ENCODE peak calls at places on chromosomes 12 and 14, in four cellular contexts. One of them, this sample, is unnamed.

GRCh38 chr14:58280954-58281787 is 17.2 kb upstream of the ARID4A start:
- DNase-seq in HL-60: no peak
- DNase-seq in GM12878: peak
- DNase-seq in K562: peak
- DNase-seq in this sample: peak

GRCh38 chr12:7031306-7031705 is 13.0 kb upstream of the LPCAT3 start:
- DNase-seq in HL-60: no peak
- DNase-seq in GM12878: no peak
- DNase-seq in K562: no peak
- DNase-seq in this sample: no peak

GRCh38 chr12:104630230-104630670 is 173.5 kb downstream of the CHST11 start:
- DNase-seq in GM12878: no peak
- DNase-seq in K562: no peak
- DNase-seq in HL-60: no peak
- DNase-seq in this sample: no peak

GRCh38 chr14:105026789-105027563 is 6.1 kb upstream of the CDCA4 start:
- DNase-seq in HL-60: no peak
- DNase-seq in GM12878: no peak
- DNase-seq in K562: no peak
- DNase-seq in this sample: no peak

GRCh38 chr14:91228112-91229004 is 16.1 kb downstream of the GPR68 start:
- DNase-seq in HL-60: no peak
- DNase-seq in GM12878: peak
- DNase-seq in K562: peak
- DNase-seq in this sample: peak

GRCh38 chr12:27304856-27305255 is 27.8 kb upstream of the BMAL2 start:
- DNase-seq in HL-60: no peak
- DNase-seq in K562: no peak
- DNase-seq in GM12878: no peak
- DNase-seq in this sample: no peak

GRCh38 chr12:11542599-11542998 is 106.9 kb upstream of the ETV6 start:
- DNase-seq in HL-60: no peak
- DNase-seq in GM12878: no peak
- DNase-seq in K562: no peak
- DNase-seq in this sample: no peak

GRCh38 chr12:128025856-128026255 is 241.1 kb upstream of the TMEM132C start:
- DNase-seq in HL-60: no peak
- DNase-seq in GM12878: no peak
- DNase-seq in K562: no peak
- DNase-seq in this sample: no peak

GRCh38 chr14:28681681-28682080 is 84.9 kb upstream of the FOXG1 start:
- DNase-seq in K562: no peak
- DNase-seq in GM12878: no peak
- DNase-seq in HL-60: no peak
- DNase-seq in this sample: no peak

GRCh38 chr14:37874429-37875109 is 279.1 kb downstream of the TTC6 start:
- DNase-seq in HL-60: peak
- DNase-seq in GM12878: peak
- DNase-seq in K562: peak
- DNase-seq in this sample: peak

GRCh38 chr12:3611853-3612703 is 121.1 kb downstream of the PRMT8 start:
- DNase-seq in GM12878: no peak
- DNase-seq in K562: no peak
- DNase-seq in HL-60: no peak
- DNase-seq in this sample: no peak

GRCh38 chr14:93005838-93006237 is 82.9 kb downstream of the CHGA start:
- DNase-seq in K562: no peak
- DNase-seq in HL-60: no peak
- DNase-seq in GM12878: no peak
- DNase-seq in this sample: no peak

GRCh38 chr12:113172185-113172584 is 13.1 kb downstream of the DDX54 start:
- DNase-seq in K562: no peak
- DNase-seq in HL-60: no peak
- DNase-seq in GM12878: no peak
- DNase-seq in this sample: no peak

GRCh38 chr14:105854600-105855245 is 328.3 kb downstream of the TMEM121 start:
- DNase-seq in GM12878: no peak
- DNase-seq in K562: no peak
- DNase-seq in HL-60: no peak
- DNase-seq in this sample: no peak

GRCh38 chr14:38339704-38340103 is 83.8 kb upstream of the CLEC14A start:
- DNase-seq in HL-60: no peak
- DNase-seq in K562: no peak
- DNase-seq in GM12878: no peak
- DNase-seq in this sample: no peak

GRCh38 chr12:51012570-51013236 is 13.5 kb downstream of the SLC11A2 start:
- DNase-seq in HL-60: no peak
- DNase-seq in GM12878: no peak
- DNase-seq in K562: no peak
- DNase-seq in this sample: no peak

GRCh38 chr12:21026302-21026701 is 104.7 kb upstream of the SLCO1B1 start:
- DNase-seq in HL-60: no peak
- DNase-seq in GM12878: no peak
- DNase-seq in K562: no peak
- DNase-seq in this sample: no peak

GRCh38 chr14:68733086-68733621 is 59.7 kb downstream of the ZFP36L1 start:
- DNase-seq in K562: no peak
- DNase-seq in HL-60: peak
- DNase-seq in GM12878: peak
- DNase-seq in this sample: no peak

GRCh38 chr14:81301813-81302212 is 81.1 kb upstream of the GTF2A1 start:
- DNase-seq in GM12878: no peak
- DNase-seq in HL-60: no peak
- DNase-seq in K562: no peak
- DNase-seq in this sample: no peak

GRCh38 chr12:103676863-103677262 is 89.8 kb downstream of the STAB2 start:
- DNase-seq in K562: no peak
- DNase-seq in HL-60: no peak
- DNase-seq in GM12878: no peak
- DNase-seq in this sample: no peak

GRCh38 chr12:114339626-114340025 is 66.3 kb downstream of the TBX5 start:
- DNase-seq in K562: no peak
- DNase-seq in GM12878: no peak
- DNase-seq in HL-60: no peak
- DNase-seq in this sample: no peak

GRCh38 chr14:101412741-101413140 is 148.6 kb upstream of the DIO3 start:
- DNase-seq in K562: no peak
- DNase-seq in HL-60: no peak
- DNase-seq in GM12878: no peak
- DNase-seq in this sample: no peak

GRCh38 chr12:93100610-93101009 is 171.5 kb upstream of the EEA1 start:
- DNase-seq in K562: no peak
- DNase-seq in GM12878: no peak
- DNase-seq in HL-60: no peak
- DNase-seq in this sample: no peak

GRCh38 chr12:1174659-1175058 is 183.6 kb downstream of the ERC1 start:
- DNase-seq in HL-60: no peak
- DNase-seq in GM12878: no peak
- DNase-seq in K562: no peak
- DNase-seq in this sample: no peak

GRCh38 chr12:27680638-27681037 is 15.6 kb upstream of the REP15 start:
- DNase-seq in K562: no peak
- DNase-seq in GM12878: no peak
- DNase-seq in HL-60: no peak
- DNase-seq in this sample: no peak

GRCh38 chr12:91189526-91189925 is 6.9 kb upstream of the DCN start:
- DNase-seq in HL-60: no peak
- DNase-seq in K562: no peak
- DNase-seq in GM12878: no peak
- DNase-seq in this sample: no peak

GRCh38 chr14:71049435-71050147 is 142.3 kb downstream of the PCNX1 start:
- DNase-seq in GM12878: no peak
- DNase-seq in HL-60: no peak
- DNase-seq in K562: no peak
- DNase-seq in this sample: no peak

GRCh38 chr14:21300892-21301291 is 21.0 kb downstream of the RPGRIP1 start:
- DNase-seq in HL-60: peak
- DNase-seq in GM12878: no peak
- DNase-seq in K562: no peak
- DNase-seq in this sample: peak

GRCh38 chr12:95141305-95141704 is 67.9 kb upstream of the NR2C1 start:
- DNase-seq in HL-60: no peak
- DNase-seq in K562: no peak
- DNase-seq in GM12878: no peak
- DNase-seq in this sample: no peak

GRCh38 chr12:123148223-123148622 is 2.7 kb downstream of the PITPNM2 start:
- DNase-seq in GM12878: no peak
- DNase-seq in K562: no peak
- DNase-seq in HL-60: no peak
- DNase-seq in this sample: no peak

DNA sequence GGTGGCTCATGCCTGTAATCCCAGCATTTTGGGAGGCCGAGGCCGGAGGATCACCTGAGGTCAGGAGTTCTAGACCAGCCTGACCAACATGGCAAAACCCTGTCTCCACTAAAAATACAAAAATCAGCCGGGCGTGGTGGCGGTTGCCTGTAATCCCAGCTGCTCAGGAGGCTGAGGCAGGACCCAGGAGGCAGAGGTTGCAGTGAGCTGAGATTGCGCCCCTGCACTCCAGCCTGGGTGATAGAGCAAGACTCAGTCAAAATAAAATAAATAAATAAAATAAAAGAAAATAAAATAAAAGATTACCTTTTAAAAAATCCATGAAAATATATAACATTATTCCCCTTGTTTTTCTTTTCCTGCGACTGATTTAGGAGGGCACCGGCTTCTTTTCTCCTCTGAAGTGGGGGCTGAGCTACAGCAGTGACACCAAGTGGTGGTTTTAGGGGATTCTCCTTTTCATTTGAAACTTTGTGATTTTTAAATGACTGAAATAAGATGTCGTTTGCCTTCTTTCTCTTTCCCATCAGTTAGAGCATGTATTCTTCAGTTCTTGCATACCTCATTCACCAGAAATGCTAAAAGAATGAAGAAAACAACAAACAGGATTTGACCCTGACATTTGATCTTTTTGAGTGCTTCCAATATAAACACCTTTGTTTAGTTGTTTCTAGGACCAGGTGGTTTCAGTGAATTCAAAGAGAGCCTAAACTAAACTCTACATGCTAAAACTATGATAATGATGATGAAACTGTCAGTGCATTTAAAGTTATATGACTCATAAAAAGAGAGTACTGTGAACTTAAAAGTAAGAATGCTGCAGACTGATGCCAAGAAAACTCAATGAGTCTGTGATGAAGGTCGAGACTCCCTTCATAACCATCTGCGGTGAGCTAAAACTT is 22.6 kb upstream of the PKP2 start:
- DNase-seq in HL-60: no peak
- DNase-seq in GM12878: no peak
- DNase-seq in K562: peak
- DNase-seq in this sample: no peak
- TF ChIP-seq POLR2AphosphoS5 in HL-60: no peak
- TF ChIP-seq POLR2AphosphoS5 in GM12878: no peak
- TF ChIP-seq POLR2AphosphoS5 in K562: no peak
- TF ChIP-seq POLR2AphosphoS5 in this sample: no peak

GRCh38 chr12:121827351-121828099 is 23.7 kb downstream of the SETD1B start:
- DNase-seq in GM12878: no peak
- DNase-seq in HL-60: no peak
- DNase-seq in K562: no peak
- DNase-seq in this sample: no peak
- TF ChIP-seq SPI1 in GM12878: no peak
- TF ChIP-seq SPI1 in HL-60: no peak
- TF ChIP-seq SPI1 in K562: no peak
- TF ChIP-seq SPI1 in this sample: no peak

GRCh38 chr14:22952418-22952817 is 4.5 kb downstream of the HAUS4 start:
- DNase-seq in K562: no peak
- DNase-seq in GM12878: no peak
- DNase-seq in HL-60: no peak
- DNase-seq in this sample: no peak

DNA sequence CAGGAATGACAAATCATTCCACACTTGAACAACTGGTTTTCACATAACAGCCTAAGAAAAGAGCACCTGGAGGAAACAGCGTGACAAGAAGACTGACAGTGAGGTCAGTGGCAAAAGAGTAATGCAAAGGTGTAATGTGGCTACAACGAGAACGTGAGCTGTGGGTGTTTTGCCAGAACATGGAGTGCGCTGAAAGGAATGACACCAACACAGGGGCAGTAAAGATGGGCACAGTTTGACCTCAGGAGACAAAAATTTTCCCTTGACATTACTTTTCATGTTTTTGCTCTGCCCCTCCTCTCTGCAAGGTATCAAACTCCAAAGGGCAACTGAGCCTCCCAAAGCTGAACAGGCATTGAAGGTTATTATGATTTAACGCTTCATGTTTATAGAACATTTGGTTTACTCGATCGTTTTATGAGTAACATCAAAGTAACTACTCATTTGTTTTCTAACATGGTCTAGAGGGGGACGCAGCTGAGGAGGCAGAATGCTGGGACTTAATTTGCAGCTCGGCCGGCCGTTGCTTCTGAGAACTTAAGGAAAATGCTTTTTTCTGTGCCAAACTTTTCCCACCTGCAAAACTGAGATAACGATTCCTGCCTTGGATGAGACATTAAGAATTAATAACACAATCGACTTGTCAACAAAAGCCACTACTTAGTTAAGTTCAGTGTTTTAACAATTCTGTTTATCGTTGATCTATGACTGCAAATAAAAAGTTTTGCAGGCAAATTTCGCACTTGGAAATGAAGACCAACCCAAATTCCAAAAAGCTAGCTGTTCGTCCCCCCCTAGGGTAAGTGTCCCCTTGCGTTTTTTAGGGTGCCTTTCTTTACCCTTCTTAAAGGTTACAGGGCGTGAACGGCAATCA is 951 bp downstream of the HAUS4 start:
- DNase-seq in GM12878: no peak
- DNase-seq in HL-60: no peak
- DNase-seq in K562: no peak
- DNase-seq in this sample: no peak
- TF ChIP-seq POLR2AphosphoS5 in GM12878: no peak
- TF ChIP-seq POLR2AphosphoS5 in HL-60: no peak
- TF ChIP-seq POLR2AphosphoS5 in K562: no peak
- TF ChIP-seq POLR2AphosphoS5 in this sample: no peak

GRCh38 chr12:115756804-115757203 is 520.7 kb downstream of the MED13L start:
- DNase-seq in GM12878: no peak
- DNase-seq in K562: no peak
- DNase-seq in HL-60: no peak
- DNase-seq in this sample: no peak
- TF ChIP-seq SPI1 in GM12878: no peak
- TF ChIP-seq SPI1 in K562: no peak
- TF ChIP-seq SPI1 in HL-60: no peak
- TF ChIP-seq SPI1 in this sample: no peak

DNA sequence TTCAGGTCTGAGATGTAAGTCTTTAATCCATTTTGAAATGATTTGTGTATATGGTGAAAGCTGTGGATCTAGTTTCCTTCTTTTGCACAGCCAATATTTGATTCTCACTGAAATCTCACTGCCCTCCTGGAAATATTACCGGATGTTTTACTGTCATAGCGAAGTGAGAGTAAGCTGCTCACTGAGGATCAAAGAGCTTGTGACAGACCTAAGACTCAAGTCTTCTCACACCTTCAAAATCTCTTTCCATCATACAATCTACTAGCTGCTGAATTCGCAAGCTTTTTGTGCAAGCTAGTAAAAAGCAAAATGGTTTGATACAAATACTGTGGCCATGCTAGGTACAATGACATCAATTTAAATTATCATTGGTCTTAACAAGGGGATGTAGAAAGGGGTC is 3.9 kb downstream of the LRRK2 start:
- DNase-seq in K562: no peak
- DNase-seq in GM12878: no peak
- DNase-seq in HL-60: no peak
- DNase-seq in this sample: no peak
- TF ChIP-seq POLR2AphosphoS5 in K562: no peak
- TF ChIP-seq POLR2AphosphoS5 in GM12878: no peak
- TF ChIP-seq POLR2AphosphoS5 in HL-60: no peak
- TF ChIP-seq POLR2AphosphoS5 in this sample: no peak